ENCODE peak calls at places on chromosomes 3 and 15, in nine cellular contexts. One of them, this sample, is unnamed.

GRCh38 chr3:71796268-71796667 is 11.3 kb upstream of the PROK2 start:
- DNase-seq in A172: no peak
- DNase-seq in WTC11: no peak
- DNase-seq in GM12891: no peak
- DNase-seq in NAMALWA: no peak
- DNase-seq in H54: no peak
- DNase-seq in stimulated activated CD4-positive, alpha-beta T cell treated with anti-CD3 and anti-CD28 coated beads, Interleukin-2, amount 100 ng/mL, for 48 hours: no peak
- DNase-seq in EL: no peak
- DNase-seq in stimulated activated CD8-positive, alpha-beta memory T cell treated with anti-CD3 and anti-CD28 coated beads, Interleukin-2, amount 100 ng/mL, for 1 hour: no peak
- DNase-seq in this sample: no peak

GRCh38 chr15:84108725-84109124 is 126.8 kb upstream of the GOLGA6L4 start:
- DNase-seq in A172: peak; percentile 8
- DNase-seq in WTC11: no peak
- DNase-seq in GM12891: no peak
- DNase-seq in NAMALWA: peak; percentile 16
- DNase-seq in H54: no peak
- DNase-seq in stimulated activated CD4-positive, alpha-beta T cell treated with anti-CD3 and anti-CD28 coated beads, Interleukin-2, amount 100 ng/mL, for 48 hours: no peak
- DNase-seq in EL: peak; percentile 5
- DNase-seq in stimulated activated CD8-positive, alpha-beta memory T cell treated with anti-CD3 and anti-CD28 coated beads, Interleukin-2, amount 100 ng/mL, for 1 hour: no peak
- DNase-seq in this sample: no peak

GRCh38 chr3:24254649-24255048 is 240.0 kb downstream of the THRB start:
- DNase-seq in A172: peak; percentile 36
- DNase-seq in WTC11: no peak
- DNase-seq in GM12891: no peak
- DNase-seq in NAMALWA: no peak
- DNase-seq in H54: no peak
- DNase-seq in stimulated activated CD4-positive, alpha-beta T cell treated with anti-CD3 and anti-CD28 coated beads, Interleukin-2, amount 100 ng/mL, for 48 hours: no peak
- DNase-seq in EL: peak; percentile 94
- DNase-seq in stimulated activated CD8-positive, alpha-beta memory T cell treated with anti-CD3 and anti-CD28 coated beads, Interleukin-2, amount 100 ng/mL, for 1 hour: no peak
- DNase-seq in this sample: no peak

GRCh38 chr15:63948971-63949370 is 97.3 kb downstream of the DAPK2 start:
- DNase-seq in A172: no peak
- DNase-seq in WTC11: no peak
- DNase-seq in GM12891: no peak
- DNase-seq in NAMALWA: no peak
- DNase-seq in H54: no peak
- DNase-seq in stimulated activated CD4-positive, alpha-beta T cell treated with anti-CD3 and anti-CD28 coated beads, Interleukin-2, amount 100 ng/mL, for 48 hours: no peak
- DNase-seq in EL: no peak
- DNase-seq in stimulated activated CD8-positive, alpha-beta memory T cell treated with anti-CD3 and anti-CD28 coated beads, Interleukin-2, amount 100 ng/mL, for 1 hour: no peak
- DNase-seq in this sample: no peak

GRCh38 chr3:148911597-148911996 is 46.5 kb downstream of the CPA3 start:
- DNase-seq in A172: peak; percentile 4
- DNase-seq in WTC11: no peak
- DNase-seq in GM12891: no peak
- DNase-seq in NAMALWA: no peak
- DNase-seq in H54: no peak
- DNase-seq in stimulated activated CD4-positive, alpha-beta T cell treated with anti-CD3 and anti-CD28 coated beads, Interleukin-2, amount 100 ng/mL, for 48 hours: no peak
- DNase-seq in EL: no peak
- DNase-seq in stimulated activated CD8-positive, alpha-beta memory T cell treated with anti-CD3 and anti-CD28 coated beads, Interleukin-2, amount 100 ng/mL, for 1 hour: no peak
- DNase-seq in this sample: no peak

GRCh38 chr15:57566840-57567239 is 24.9 kb upstream of the MYZAP start:
- DNase-seq in A172: peak; percentile 31
- DNase-seq in WTC11: no peak
- DNase-seq in GM12891: no peak
- DNase-seq in NAMALWA: no peak
- DNase-seq in H54: no peak
- DNase-seq in stimulated activated CD4-positive, alpha-beta T cell treated with anti-CD3 and anti-CD28 coated beads, Interleukin-2, amount 100 ng/mL, for 48 hours: no peak
- DNase-seq in EL: peak; percentile 57
- DNase-seq in stimulated activated CD8-positive, alpha-beta memory T cell treated with anti-CD3 and anti-CD28 coated beads, Interleukin-2, amount 100 ng/mL, for 1 hour: no peak
- DNase-seq in this sample: no peak

GRCh38 chr15:66644815-66645345 is 57.2 kb upstream of the SMAD6 start:
- DNase-seq in A172: no peak
- DNase-seq in WTC11: no peak
- DNase-seq in GM12891: no peak
- DNase-seq in NAMALWA: no peak
- DNase-seq in H54: no peak
- DNase-seq in stimulated activated CD4-positive, alpha-beta T cell treated with anti-CD3 and anti-CD28 coated beads, Interleukin-2, amount 100 ng/mL, for 48 hours: no peak
- DNase-seq in EL: peak; percentile 71
- DNase-seq in stimulated activated CD8-positive, alpha-beta memory T cell treated with anti-CD3 and anti-CD28 coated beads, Interleukin-2, amount 100 ng/mL, for 1 hour: no peak
- DNase-seq in this sample: no peak

GRCh38 chr15:92087211-92087610 is 233.7 kb downstream of the SLCO3A1 start:
- DNase-seq in A172: no peak
- DNase-seq in WTC11: no peak
- DNase-seq in GM12891: no peak
- DNase-seq in NAMALWA: no peak
- DNase-seq in H54: no peak
- DNase-seq in stimulated activated CD4-positive, alpha-beta T cell treated with anti-CD3 and anti-CD28 coated beads, Interleukin-2, amount 100 ng/mL, for 48 hours: no peak
- DNase-seq in EL: no peak
- DNase-seq in stimulated activated CD8-positive, alpha-beta memory T cell treated with anti-CD3 and anti-CD28 coated beads, Interleukin-2, amount 100 ng/mL, for 1 hour: no peak
- DNase-seq in this sample: no peak

GRCh38 chr15:59444082-59444835 is 6.3 kb downstream of the FAM81A start:
- DNase-seq in A172: no peak
- DNase-seq in WTC11: no peak
- DNase-seq in GM12891: no peak
- DNase-seq in NAMALWA: no peak
- DNase-seq in H54: no peak
- DNase-seq in stimulated activated CD4-positive, alpha-beta T cell treated with anti-CD3 and anti-CD28 coated beads, Interleukin-2, amount 100 ng/mL, for 48 hours: no peak
- DNase-seq in EL: no peak
- DNase-seq in stimulated activated CD8-positive, alpha-beta memory T cell treated with anti-CD3 and anti-CD28 coated beads, Interleukin-2, amount 100 ng/mL, for 1 hour: no peak
- DNase-seq in this sample: no peak

GRCh38 chr15:32790352-32790999 is 72.7 kb downstream of the GREM1 start:
- DNase-seq in A172: peak; percentile 36
- DNase-seq in WTC11: no peak
- DNase-seq in GM12891: no peak
- DNase-seq in NAMALWA: no peak
- DNase-seq in H54: no peak
- DNase-seq in stimulated activated CD4-positive, alpha-beta T cell treated with anti-CD3 and anti-CD28 coated beads, Interleukin-2, amount 100 ng/mL, for 48 hours: no peak
- DNase-seq in EL: peak; percentile 81
- DNase-seq in stimulated activated CD8-positive, alpha-beta memory T cell treated with anti-CD3 and anti-CD28 coated beads, Interleukin-2, amount 100 ng/mL, for 1 hour: no peak
- DNase-seq in this sample: peak; percentile 16

GRCh38 chr15:65675551-65675950 is 53.8 kb downstream of the SLC24A1 start:
- DNase-seq in A172: no peak
- DNase-seq in WTC11: no peak
- DNase-seq in GM12891: no peak
- DNase-seq in NAMALWA: no peak
- DNase-seq in H54: no peak
- DNase-seq in stimulated activated CD4-positive, alpha-beta T cell treated with anti-CD3 and anti-CD28 coated beads, Interleukin-2, amount 100 ng/mL, for 48 hours: no peak
- DNase-seq in EL: no peak
- DNase-seq in stimulated activated CD8-positive, alpha-beta memory T cell treated with anti-CD3 and anti-CD28 coated beads, Interleukin-2, amount 100 ng/mL, for 1 hour: no peak
- DNase-seq in this sample: no peak

GRCh38 chr3:55804170-55805095 is 317.3 kb upstream of the WNT5A start:
- DNase-seq in A172: no peak
- DNase-seq in WTC11: no peak
- DNase-seq in GM12891: no peak
- DNase-seq in NAMALWA: no peak
- DNase-seq in H54: no peak
- DNase-seq in stimulated activated CD4-positive, alpha-beta T cell treated with anti-CD3 and anti-CD28 coated beads, Interleukin-2, amount 100 ng/mL, for 48 hours: no peak
- DNase-seq in EL: no peak
- DNase-seq in stimulated activated CD8-positive, alpha-beta memory T cell treated with anti-CD3 and anti-CD28 coated beads, Interleukin-2, amount 100 ng/mL, for 1 hour: no peak
- DNase-seq in this sample: no peak

GRCh38 chr15:75606711-75607684 is 18.5 kb downstream of the SNUPN start:
- DNase-seq in A172: peak; percentile 66
- DNase-seq in WTC11: no peak
- DNase-seq in GM12891: no peak
- DNase-seq in NAMALWA: no peak
- DNase-seq in H54: no peak
- DNase-seq in stimulated activated CD4-positive, alpha-beta T cell treated with anti-CD3 and anti-CD28 coated beads, Interleukin-2, amount 100 ng/mL, for 48 hours: no peak
- DNase-seq in EL: peak; percentile 47
- DNase-seq in stimulated activated CD8-positive, alpha-beta memory T cell treated with anti-CD3 and anti-CD28 coated beads, Interleukin-2, amount 100 ng/mL, for 1 hour: no peak
- DNase-seq in this sample: no peak

GRCh38 chr3:187098925-187099512 is 40.3 kb downstream of the RPL39L start:
- DNase-seq in A172: no peak
- DNase-seq in WTC11: no peak
- DNase-seq in GM12891: no peak
- DNase-seq in NAMALWA: no peak
- DNase-seq in H54: no peak
- DNase-seq in stimulated activated CD4-positive, alpha-beta T cell treated with anti-CD3 and anti-CD28 coated beads, Interleukin-2, amount 100 ng/mL, for 48 hours: no peak
- DNase-seq in EL: no peak
- DNase-seq in stimulated activated CD8-positive, alpha-beta memory T cell treated with anti-CD3 and anti-CD28 coated beads, Interleukin-2, amount 100 ng/mL, for 1 hour: no peak
- DNase-seq in this sample: no peak

GRCh38 chr3:15610083-15610482 is 8.5 kb downstream of the BTD start:
- DNase-seq in A172: peak; percentile 71
- DNase-seq in WTC11: no peak
- DNase-seq in GM12891: no peak
- DNase-seq in NAMALWA: no peak
- DNase-seq in H54: peak; percentile 68
- DNase-seq in stimulated activated CD4-positive, alpha-beta T cell treated with anti-CD3 and anti-CD28 coated beads, Interleukin-2, amount 100 ng/mL, for 48 hours: no peak
- DNase-seq in EL: peak; percentile 90
- DNase-seq in stimulated activated CD8-positive, alpha-beta memory T cell treated with anti-CD3 and anti-CD28 coated beads, Interleukin-2, amount 100 ng/mL, for 1 hour: no peak
- DNase-seq in this sample: no peak

GRCh38 chr3:41681479-41681878 is 280.4 kb downstream of the ULK4 start:
- DNase-seq in A172: peak; percentile 93
- DNase-seq in WTC11: no peak
- DNase-seq in GM12891: no peak
- DNase-seq in NAMALWA: no peak
- DNase-seq in H54: peak; percentile 25
- DNase-seq in stimulated activated CD4-positive, alpha-beta T cell treated with anti-CD3 and anti-CD28 coated beads, Interleukin-2, amount 100 ng/mL, for 48 hours: no peak
- DNase-seq in EL: peak; percentile 96
- DNase-seq in stimulated activated CD8-positive, alpha-beta memory T cell treated with anti-CD3 and anti-CD28 coated beads, Interleukin-2, amount 100 ng/mL, for 1 hour: no peak
- DNase-seq in this sample: peak; percentile 14

This sample was measured in thyroid gland.